ENCODE peak calls at places on chromosomes 4 and X, in five cellular contexts. Q is HFF-Myc, E is ascending aorta, A is fibroblast of pulmonary artery, U is left ventricle myocardium inferior. R is an unnamed sample.

GRCh38 chrX:16839852-16840460 is 30.2 kb downstream of the RBBP7 start:
- DNase-seq in U (no peak), Q (no peak), E (no peak), A (peak; percentile 81), R (no peak)

GRCh38 chrX:10158279-10158939 is 1.6 kb downstream of the CLCN4 start:
- DNase-seq in E (no peak), A (no peak), Q (no peak), U (peak; percentile 19), R (peak; percentile 89)

GRCh38 chr4:128322986-128323385 is 35.4 kb upstream of the PGRMC2 start:
- DNase-seq in U (no peak), Q (no peak), A (peak; percentile 77), E (no peak), R (no peak)

GRCh38 chr4:179110356-179110755 is 1668.1 kb upstream of the AGA start:
- DNase-seq in U (no peak), A (peak; percentile 23), Q (no peak), E (no peak), R (no peak)

GRCh38 chrX:132614297-132614696 is 125.5 kb upstream of the MBNL3 start:
- DNase-seq in U (no peak), Q (no peak), A (peak; percentile 4), E (no peak), R (no peak)

GRCh38 chr4:38842998-38843397 is 13.6 kb downstream of the TLR6 start:
- DNase-seq in U (no peak), A (no peak), Q (no peak), E (no peak), R (no peak)

GRCh38 chrX:154779261-154779660 is 16.6 kb downstream of the DKC1 start:
- DNase-seq in U (no peak), A (peak; percentile 15), E (no peak), Q (no peak), R (no peak)

GRCh38 chr4:122990891-122991290 is 68.5 kb upstream of the NUDT6 start:
- DNase-seq in Q (no peak), E (no peak), A (no peak), U (no peak), R (no peak)

GRCh38 chrX:41064028-41064427 is 21.2 kb upstream of the USP9X start:
- DNase-seq in E (no peak), Q (no peak), A (no peak), U (no peak), R (no peak)

GRCh38 chrX:12894074-12894691 is 12.2 kb upstream of the TLR8 start:
- DNase-seq in E (no peak), U (peak; percentile 16), Q (no peak), A (peak; percentile 20), R (peak; percentile 79)

GRCh38 chr4:6372649-6373525 is 99.5 kb downstream of the PPP2R2C start:
- DNase-seq in A (peak; percentile 37), U (peak; percentile 2), Q (no peak), E (no peak), R (no peak)

GRCh38 chr4:142202404-142203332 is 566.3 kb downstream of the IL15 start:
- DNase-seq in E (no peak), A (no peak), Q (no peak), U (no peak), R (no peak)

GRCh38 chr4:121783210-121783609 is 17.9 kb upstream of the EXOSC9 start:
- DNase-seq in U (no peak), Q (no peak), E (no peak), A (no peak), R (no peak)

GRCh38 chrX:17743913-17744312 is 6.6 kb downstream of the SCML1 start:
- DNase-seq in U (no peak), E (no peak), A (no peak), Q (no peak), R (no peak)

GRCh38 chrX:15946783-15947550 is 92.4 kb upstream of the AP1S2 start:
- DNase-seq in Q (peak; percentile 54), U (no peak), A (peak; percentile 67), E (no peak), R (no peak)

DNA sequence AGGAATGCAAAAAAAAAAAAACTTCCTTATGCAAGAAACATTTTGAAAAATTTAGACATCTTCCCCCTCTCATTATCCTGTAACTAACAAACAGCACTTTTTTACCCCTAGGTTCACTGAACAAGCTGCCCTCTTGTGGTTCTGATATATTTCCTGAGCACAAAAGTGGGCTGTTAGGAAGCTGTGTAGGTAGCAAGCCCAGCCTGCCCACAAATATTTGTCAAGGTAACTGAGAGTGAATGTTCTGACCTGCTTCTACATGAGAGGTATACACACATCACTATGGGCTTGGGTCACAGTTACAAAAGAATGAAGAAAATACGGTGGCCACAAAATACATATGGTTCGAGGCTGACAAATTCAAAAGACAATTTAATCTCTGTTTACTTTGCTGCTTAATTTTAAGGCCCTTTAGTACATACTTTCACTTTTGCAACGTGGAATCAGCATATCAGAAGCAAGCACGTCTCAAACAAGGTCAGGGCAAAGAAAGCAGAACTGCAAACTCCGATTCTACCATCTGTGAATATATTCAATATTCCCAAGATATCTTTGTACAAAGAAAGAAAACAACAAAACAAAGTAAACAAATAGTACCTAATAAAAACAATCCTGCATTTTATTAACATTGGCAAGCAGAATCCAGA is 78.6 kb downstream of the RBM47 start:
- DNase-seq in E (no peak), A (peak; percentile 62), U (no peak), Q (no peak), R (no peak)
- TF ChIP-seq CTCF in E (peak; percentile 22), A (peak; percentile 56), U (peak; percentile 37), Q (peak; percentile 22), R (peak; percentile 48)

GRCh38 chr4:28001698-28002097 is 1141.1 kb downstream of the STIM2 start:
- DNase-seq in U (no peak), Q (no peak), E (no peak), A (no peak), R (no peak)
- TF ChIP-seq CTCF in U (no peak), Q (no peak), E (no peak), A (no peak), R (no peak)

DNA sequence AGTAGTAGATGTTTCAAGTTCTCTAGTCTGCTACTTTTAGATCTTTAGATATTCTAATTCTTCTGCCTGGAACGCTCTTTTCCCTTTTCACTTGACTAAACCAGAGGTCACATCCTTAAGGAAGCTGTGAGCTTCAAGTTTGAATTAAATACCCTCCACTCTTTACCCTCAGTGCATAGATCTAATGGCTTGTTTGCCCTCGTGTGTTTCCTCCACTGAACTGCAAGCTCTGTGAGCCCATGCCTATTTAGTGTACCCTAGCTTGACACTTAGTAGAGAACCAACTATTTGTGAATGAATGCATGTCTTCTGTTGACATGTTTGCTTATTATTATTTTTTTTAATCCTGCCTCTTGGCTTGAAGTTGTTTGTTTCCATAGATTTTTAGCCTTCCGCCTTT is 138.3 kb downstream of the PDE5A start:
- DNase-seq in U (no peak), A (peak; percentile 39), E (no peak), Q (no peak), R (no peak)
- TF ChIP-seq CTCF in U (peak; percentile 48), A (peak; percentile 31), E (peak; percentile 27), Q (peak; percentile 25), R (no peak)

GRCh38 chr4:4960574-4960973 is 58.7 kb downstream of the CYTL1 start:
- DNase-seq in U (no peak), Q (no peak), A (no peak), E (no peak), R (no peak)

GRCh38 chr4:4962928-4963327 is 56.3 kb downstream of the CYTL1 start:
- DNase-seq in E (no peak), U (no peak), A (no peak), Q (no peak), R (no peak)

DNA sequence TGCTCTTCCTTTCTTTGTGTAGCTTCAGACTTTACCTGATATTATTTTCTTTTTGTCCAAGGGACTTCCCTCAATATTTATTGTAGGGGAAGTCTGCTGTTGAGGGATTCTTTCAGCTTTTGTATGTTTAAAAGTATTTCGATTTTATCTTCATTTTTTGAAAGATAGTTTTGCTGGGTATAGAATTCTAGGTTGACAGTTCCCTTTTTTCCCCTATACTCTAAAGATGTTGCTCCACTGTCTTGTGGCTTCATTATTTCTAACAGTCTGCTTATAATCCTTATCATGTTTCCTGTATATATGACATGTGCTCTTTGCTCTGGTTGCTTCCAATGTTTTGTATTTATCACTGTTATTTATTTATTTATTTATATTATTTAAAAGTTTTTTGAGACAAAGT is 57.3 kb downstream of the CYTL1 start:
- DNase-seq in Q (no peak), U (no peak), E (no peak), A (no peak), R (no peak)
- TF ChIP-seq CTCF in Q (no peak), U (no peak), E (no peak), A (no peak), R (no peak)

DNA sequence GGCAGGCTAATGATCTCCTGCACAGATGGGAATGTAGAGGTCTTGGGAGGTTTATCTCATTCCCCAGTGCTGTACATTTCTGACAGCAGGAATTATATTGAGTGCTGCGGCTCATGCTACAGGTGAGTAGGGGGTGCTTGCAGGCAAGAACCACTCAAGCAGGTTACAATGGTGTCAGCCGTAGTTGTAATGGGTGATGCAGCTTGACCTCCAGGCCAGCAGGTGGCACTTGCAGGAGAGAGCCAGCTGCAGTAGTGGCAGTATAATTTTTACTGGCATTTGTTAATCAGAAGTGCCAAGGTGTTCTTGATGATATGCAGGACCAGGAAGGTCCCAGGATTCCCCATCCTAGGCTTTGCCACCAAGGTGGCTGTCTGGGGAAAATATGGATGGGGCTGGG is 759.6 kb upstream of the NDST4 start:
- DNase-seq in E (no peak), A (no peak), Q (no peak), U (no peak), R (peak; percentile 34)
- TF ChIP-seq CTCF in E (no peak), A (no peak), Q (no peak), U (no peak), R (no peak)

GRCh38 chrX:115679460-115679859 is 118.5 kb downstream of the PLS3 start:
- DNase-seq in Q (no peak), U (no peak), E (no peak), A (peak; percentile 53), R (no peak)
- TF ChIP-seq CTCF in Q (peak; percentile 21), U (peak; percentile 50), E (peak; percentile 56), A (peak; percentile 49), R (peak; percentile 14)

DNA sequence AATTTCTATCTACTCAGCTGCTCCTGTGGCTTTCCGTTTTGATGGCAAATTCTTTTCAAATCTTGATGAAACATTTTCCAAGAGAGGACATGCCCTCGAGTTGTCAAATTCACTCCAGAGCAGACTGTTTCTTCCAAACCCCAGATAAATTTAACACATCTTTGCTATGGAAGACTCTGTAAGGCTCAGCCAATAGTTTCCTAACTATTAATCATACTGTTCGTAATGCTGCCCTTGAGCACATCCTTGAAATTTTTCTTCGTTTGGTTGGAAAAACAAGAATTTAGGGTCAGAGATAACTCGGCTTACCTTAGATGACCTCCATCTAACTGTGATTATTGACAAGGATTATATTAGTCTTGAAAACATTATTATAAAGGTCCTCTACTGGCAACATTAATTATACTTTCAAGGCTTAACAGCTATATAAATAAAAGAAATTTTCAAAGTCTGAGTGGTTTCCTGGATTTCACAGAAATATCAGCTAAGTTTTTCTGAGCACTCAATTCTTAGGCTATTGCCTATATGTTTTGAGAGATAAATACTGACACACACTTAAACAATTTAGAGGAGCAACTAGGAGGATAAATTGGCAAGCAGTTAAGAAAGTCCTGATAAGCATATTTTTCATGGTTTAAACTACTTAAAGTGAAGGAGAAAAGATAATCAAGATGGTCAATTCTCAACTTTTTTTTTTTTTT is 2.5 kb upstream of the MGARP start:
- DNase-seq in A (peak; percentile 30), U (no peak), E (no peak), Q (no peak), R (no peak)
- TF ChIP-seq CTCF in A (no peak), U (no peak), E (no peak), Q (no peak), R (no peak)

DNA sequence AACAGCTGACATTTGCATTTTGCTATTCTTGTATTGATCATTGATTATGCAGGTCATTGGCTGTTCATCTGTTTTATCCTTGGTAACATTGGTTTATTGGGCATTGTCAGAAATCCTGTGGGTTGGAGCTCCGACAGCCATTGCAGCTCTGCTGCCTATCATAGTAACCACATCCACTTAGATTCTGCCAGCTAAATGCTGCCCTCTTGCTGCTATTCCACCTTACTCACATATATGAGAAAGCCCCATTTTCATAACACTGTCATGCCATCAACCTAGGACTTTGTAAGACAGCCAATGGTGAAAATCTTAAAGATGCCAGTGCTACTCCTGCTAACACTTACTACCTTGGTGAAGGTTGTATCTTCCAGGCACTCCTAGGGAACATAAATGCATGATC is 187.3 kb upstream of the CXCL13 start:
- DNase-seq in Q (no peak), E (no peak), U (no peak), A (peak; percentile 7), R (no peak)
- TF ChIP-seq CTCF in Q (no peak), E (no peak), U (no peak), A (peak; percentile 18), R (no peak)

R was measured in spleen.